ENCODE peak calls at places on chromosomes 4 and X, in eight cellular contexts. N, P, Y, R, I, T, J and G are unnamed samples. For H3K4me1, the result is how much of the 10 kb centered on the place peaks cover.

GRCh38 chrX:64894454-64895038 is 81.7 kb downstream of the ZC4H2 start:
- DNase-seq in N (no peak), P (no peak), Y (peak), R (peak), I (peak), T (peak), J (peak), G (peak)

GRCh38 chr4:2497324-2497723 is 28.4 kb downstream of the RNF4 start:
- DNase-seq in N (no peak), P (no peak), Y (no peak), R (no peak), I (no peak), T (no peak), J (no peak), G (no peak)

GRCh38 chr4:138344064-138344463 is 101.9 kb upstream of the SLC7A11 start:
- DNase-seq in N (no peak), P (peak), Y (no peak), R (no peak), I (no peak), T (no peak), J (no peak), G (no peak)

GRCh38 chr4:13523105-13523477 is 21.2 kb downstream of the NKX3-2 start:
- DNase-seq in N (no peak), P (no peak), Y (no peak), R (no peak), I (no peak), T (no peak), J (no peak), G (no peak)

GRCh38 chr4:932713-933070 is 432 bp downstream of the TMEM175 start:
- DNase-seq in N (no peak), P (no peak), Y (peak), R (no peak), I (no peak), T (no peak), J (peak), G (peak)

GRCh38 chr4:151356510-151356909 is 31.1 kb upstream of the SH3D19 start:
- DNase-seq in N (no peak), P (peak), Y (no peak), R (peak), I (no peak), T (no peak), J (peak), G (peak)

GRCh38 chrX:124035657-124036056 is 74.2 kb downstream of the STAG2 start:
- DNase-seq in N (no peak), P (no peak), Y (no peak), R (no peak), I (no peak), T (no peak), J (no peak), G (no peak)

GRCh38 chr4:111066001-111066400 is 443.1 kb upstream of the PITX2 start:
- DNase-seq in N (no peak), P (peak), Y (no peak), R (peak), I (no peak), T (no peak), J (no peak), G (no peak)

GRCh38 chrX:41971346-41971745 is 48.0 kb upstream of the CASK start:
- DNase-seq in N (no peak), P (no peak), Y (peak), R (no peak), I (no peak), T (no peak), J (no peak), G (no peak)

GRCh38 chr4:10383417-10383816 is 73.8 kb downstream of the ZNF518B start:
- DNase-seq in N (no peak), P (no peak), Y (no peak), R (no peak), I (no peak), T (no peak), J (no peak), G (no peak)

GRCh38 chr4:16079046-16079445 is 4.8 kb downstream of the PROM1 start:
- DNase-seq in N (no peak), P (peak), Y (no peak), R (peak), I (no peak), T (no peak), J (peak), G (no peak)

GRCh38 chr4:54281060-54281781 is 52.1 kb downstream of the PDGFRA start:
- DNase-seq in N (peak), P (peak), Y (no peak), R (peak), I (no peak), T (peak), J (peak), G (no peak)

GRCh38 chrX:48677456-48678030 is 6.1 kb upstream of the WAS start:
- DNase-seq in N (no peak), P (no peak), Y (no peak), R (no peak), I (no peak), T (no peak), J (peak), G (peak)
- H3K27ac ChIP-seq in N (no peak), P (no peak), Y (no peak), R (no peak), I (peak), T (no peak), J (no peak), G (peak)

DNA sequence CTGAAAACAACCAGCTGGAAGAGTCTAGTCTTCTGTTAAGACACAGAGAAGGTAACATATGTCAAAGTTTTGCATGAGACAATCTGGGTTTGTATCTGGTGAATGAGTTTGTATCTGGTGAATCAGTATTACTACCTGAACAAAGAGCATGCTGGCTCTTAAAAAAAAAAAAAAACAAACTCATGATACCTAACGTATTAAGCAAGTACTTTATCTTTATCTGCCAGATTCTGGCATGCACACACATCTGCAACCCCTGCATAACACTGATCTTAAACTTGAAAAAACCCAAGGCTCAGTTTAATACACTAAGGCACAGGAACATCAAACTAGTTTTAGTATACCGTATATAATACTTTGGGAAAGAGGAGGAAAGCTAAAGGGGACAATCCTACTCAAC is 5.8 kb downstream of the YTHDC1 start:
- DNase-seq in N (no peak), P (no peak), Y (no peak), R (no peak), I (no peak), T (no peak), J (no peak), G (no peak)
- H3K4me1 ChIP-seq in N (under half), P (under half), Y (under half), R (half or more), I (half or more), T (under half), J (under half), G (under half)

GRCh38 chrX:33725556-33726232 is 406.4 kb downstream of the FAM47A start:
- DNase-seq in N (peak), P (no peak), Y (peak), R (peak), I (no peak), T (peak), J (peak), G (no peak)
- H3K27ac ChIP-seq in N (peak), P (no peak), Y (no peak), R (no peak), I (no peak), T (no peak), J (no peak), G (peak)

GRCh38 chrX:153988493-153988892 is 15.9 kb downstream of the TMEM187 start:
- DNase-seq in N (no peak), P (no peak), Y (no peak), R (no peak), I (no peak), T (no peak), J (no peak), G (no peak)
- H3K4me1 ChIP-seq in N (under half), P (under half), Y (under half), R (under half), I (under half), T (under half), J (under half), G (under half)